ENCODE peak calls at places on chromosomes 13 and 19, in ten cellular contexts. P is ELF-1; S is IMR-90; N is A549; A is activated CD4-positive, alpha-beta T cell treated with anti-CD3 and anti-CD28 coated beads, Interleukin-2, amount 50 U/mL, for 1 hour; J is nucleus accumbens; K is NAMALWA; B is transverse colon; Z is NCI-H2029 treated with DMSO at 0.1 percent for 48 hours; D is activated T-cell treated with anti-CD3 and anti-CD28 coated beads for 4 hours. Y is an unnamed sample.

GRCh38 chr13:80224468-80224867 is 116.5 kb downstream of the SPRY2 start:
- DNase-seq in N (no peak), P (no peak), S (peak), B (no peak), D (no peak), J (no peak), K (no peak), Z (no peak), A (no peak), Y (peak)

GRCh38 chr13:110042253-110042652 is 255.9 kb upstream of the IRS2 start:
- DNase-seq in N (no peak), D (no peak), J (no peak), S (peak), B (no peak), P (no peak), K (peak), A (no peak), Z (no peak), Y (peak)

GRCh38 chr19:6223461-6224307 is 56.1 kb downstream of the MLLT1 start:
- DNase-seq in A (no peak), B (no peak), P (no peak), N (no peak), D (no peak), K (no peak), S (no peak), J (no peak), Z (no peak), Y (no peak)

GRCh38 chr19:37867831-37868230 is 38.6 kb downstream of the WDR87 start:
- DNase-seq in K (no peak), J (no peak), A (no peak), D (no peak), S (peak), B (no peak), N (no peak), Z (no peak), P (no peak), Y (peak)

GRCh38 chr19:35555301-35556005 is 8.0 kb downstream of the ATP4A start:
- DNase-seq in B (no peak), D (no peak), J (no peak), K (peak), N (peak), S (peak), P (peak), A (no peak), Z (no peak), Y (peak)

GRCh38 chr19:40143612-40144011 is 47.6 kb upstream of the MAP3K10 start:
- DNase-seq in D (peak), K (peak), J (no peak), A (peak), S (no peak), P (no peak), N (no peak), B (peak), Z (no peak), Y (peak)

GRCh38 chr13:60012503-60012902 is 151.2 kb downstream of the DIAPH3 start:
- DNase-seq in D (no peak), J (no peak), A (no peak), B (peak), K (no peak), Z (no peak), N (no peak), S (no peak), P (no peak), Y (no peak)

GRCh38 chr19:41707502-41707812 is 969 bp upstream of the CEACAM5 start:
- DNase-seq in A (no peak), J (no peak), P (no peak), D (no peak), K (no peak), S (no peak), B (peak), N (peak), Z (no peak), Y (no peak)

GRCh38 chr13:109745060-109745459 is 41.3 kb downstream of the IRS2 start:
- DNase-seq in A (no peak), D (no peak), B (no peak), Z (no peak), S (no peak), N (no peak), J (no peak), P (no peak), K (no peak), Y (no peak)

GRCh38 chr13:98977568-98978270 is at the start of gene DOCK9:
- DNase-seq in J (peak), S (peak), Z (no peak), B (peak), D (no peak), K (no peak), N (no peak), A (no peak), P (peak), Y (peak)

GRCh38 chr19:4474504-4475136 is 2.5 kb downstream of the HDGFL2 start:
- DNase-seq in Z (no peak), J (no peak), B (no peak), S (peak), D (no peak), N (peak), A (no peak), P (peak), K (peak), Y (peak)

GRCh38 chr13:22736768-22737092 is 444.0 kb upstream of the SGCG start:
- DNase-seq in N (no peak), A (no peak), P (no peak), J (no peak), D (no peak), K (no peak), Z (no peak), B (no peak), S (no peak), Y (no peak)

GRCh38 chr13:98798849-98799645 is 46.6 kb upstream of the SLC15A1 start:
- DNase-seq in J (no peak), P (no peak), N (no peak), D (no peak), Z (no peak), A (no peak), K (no peak), B (no peak), S (peak), Y (peak)

GRCh38 chr19:5536337-5536894 is 31.3 kb downstream of the TINCR start:
- DNase-seq in S (peak), A (no peak), P (peak), N (peak), B (no peak), J (no peak), K (no peak), Z (no peak), D (no peak), Y (peak)

GRCh38 chr13:113815151-113816058 is 48.5 kb downstream of the GAS6 start:
- DNase-seq in K (peak), B (no peak), D (no peak), A (no peak), P (no peak), Z (no peak), J (no peak), N (no peak), S (no peak), Y (no peak)

GRCh38 chr13:93345642-93346220 is 119.1 kb downstream of the GPC6 start:
- DNase-seq in J (no peak), N (no peak), D (no peak), B (no peak), A (no peak), K (no peak), P (no peak), Z (no peak), S (no peak), Y (peak)

GRCh38 chr13:93473441-93474270 is 247.0 kb downstream of the GPC6 start:
- DNase-seq in S (peak), K (no peak), D (no peak), A (no peak), B (no peak), N (no peak), P (no peak), Z (no peak), J (no peak), Y (no peak)

GRCh38 chr19:46844067-46844489 is 6.6 kb downstream of the AP2S1 start:
- DNase-seq in D (no peak), P (peak), K (no peak), B (no peak), Z (no peak), N (no peak), A (no peak), J (no peak), S (no peak), Y (peak)

GRCh38 chr13:111967572-111968201 is 99.3 kb upstream of the SOX1 start:
- DNase-seq in P (no peak), B (no peak), N (no peak), A (no peak), K (no peak), S (no peak), J (no peak), D (no peak), Z (no peak), Y (no peak)

GRCh38 chr19:12623361-12624031 is 12.8 kb downstream of the ZNF791 start:
- DNase-seq in P (no peak), Z (no peak), B (no peak), D (no peak), N (no peak), J (no peak), A (no peak), K (no peak), S (peak), Y (peak)

GRCh38 chr19:47991191-47991808 is 670 bp downstream of the BSPH1 start:
- DNase-seq in P (no peak), J (no peak), B (no peak), D (no peak), N (no peak), A (no peak), Z (no peak), K (no peak), S (no peak), Y (no peak)

GRCh38 chr19:49574206-49574755 is 6.1 kb downstream of the NOSIP start:
- DNase-seq in S (no peak), P (no peak), A (no peak), J (no peak), K (no peak), N (no peak), D (no peak), Z (no peak), B (no peak), Y (no peak)

GRCh38 chr19:56573914-56574313 is 6.6 kb downstream of the ZNF470 start:
- DNase-seq in B (no peak), P (no peak), Z (no peak), D (no peak), A (no peak), N (no peak), J (no peak), K (no peak), S (no peak), Y (no peak)

GRCh38 chr19:18340990-18341868 is 831 bp downstream of the PGPEP1 start:
- DNase-seq in D (peak), Z (no peak), B (peak), A (peak), P (no peak), N (no peak), S (peak), K (peak), J (no peak), Y (peak)

GRCh38 chr19:2171349-2172145 is 7.8 kb downstream of the DOT1L start:
- DNase-seq in J (no peak), B (peak), A (peak), K (peak), N (no peak), Z (no peak), P (peak), S (peak), D (peak), Y (no peak)

GRCh38 chr13:76791290-76791664 is 94.9 kb downstream of the KCTD12 start:
- DNase-seq in A (no peak), S (no peak), D (no peak), P (no peak), Z (peak), N (no peak), J (no peak), K (no peak), B (no peak), Y (no peak)

GRCh38 chr19:55289117-55289796 is 5.5 kb downstream of the BRSK1 start:
- DNase-seq in A (no peak), S (no peak), J (no peak), D (no peak), Z (no peak), K (no peak), N (no peak), B (no peak), P (peak), Y (peak)

GRCh38 chr19:23391239-23391638 is 4.0 kb downstream of the ZNF91 start:
- DNase-seq in N (no peak), K (no peak), S (no peak), J (no peak), P (no peak), A (no peak), Z (no peak), D (no peak), B (no peak), Y (no peak)

GRCh38 chr13:28001837-28002473 is 13.5 kb upstream of the URAD start:
- DNase-seq in A (no peak), N (no peak), P (no peak), K (no peak), J (no peak), S (no peak), Z (no peak), B (no peak), D (no peak), Y (no peak)

GRCh38 chr13:99062593-99062992 is 84.7 kb upstream of the DOCK9 start:
- DNase-seq in A (no peak), Z (no peak), N (no peak), D (no peak), P (no peak), K (no peak), B (no peak), J (no peak), S (peak), Y (peak)

GRCh38 chr13:73059460-73060250 is 850 bp downstream of the KLF5 start:
- DNase-seq in Z (no peak), J (no peak), D (no peak), A (peak), S (peak), P (peak), K (no peak), N (no peak), B (no peak), Y (peak)

GRCh38 chr13:91174886-91175501 is 172.5 kb upstream of the MIR17HG start:
- DNase-seq in K (no peak), N (no peak), Z (no peak), P (peak), J (no peak), A (no peak), B (no peak), S (no peak), D (no peak), Y (no peak)

GRCh38 chr19:12163841-12164240 is 945 bp downstream of the ZNF136 start:
- DNase-seq in S (peak), Z (no peak), A (no peak), P (no peak), D (no peak), N (no peak), K (peak), B (no peak), J (no peak), Y (peak)

GRCh38 chr19:38693380-38694223 is 46.2 kb downstream of the ACTN4 start:
- DNase-seq in N (peak), J (no peak), B (peak), P (peak), D (no peak), Z (no peak), A (peak), S (peak), K (no peak), Y (peak)

GRCh38 chr19:4967738-4968461 is 1.0 kb upstream of the KDM4B start:
- DNase-seq in B (no peak), K (peak), Z (no peak), J (no peak), A (no peak), N (no peak), D (no peak), P (no peak), S (no peak), Y (no peak)

GRCh38 chr19:10784257-10784656 is 51.8 kb downstream of the TMED1 start:
- DNase-seq in K (no peak), P (no peak), D (no peak), J (no peak), N (no peak), S (no peak), A (no peak), Z (no peak), B (peak), Y (no peak)

GRCh38 chr19:37654525-37654832 is 786 bp downstream of the ZFP30 start:
- DNase-seq in J (no peak), B (no peak), S (peak), K (no peak), Z (no peak), P (no peak), A (no peak), D (peak), N (peak), Y (peak)

GRCh38 chr13:75416327-75417005 is 65.5 kb downstream of the TBC1D4 start:
- DNase-seq in N (no peak), P (no peak), K (peak), D (no peak), J (no peak), A (no peak), S (no peak), Z (no peak), B (no peak), Y (no peak)

GRCh38 chr19:30167976-30168635 is 204.1 kb upstream of the ZNF536 start:
- DNase-seq in N (no peak), K (no peak), P (no peak), Z (no peak), S (no peak), A (no peak), B (no peak), D (no peak), J (no peak), Y (no peak)

GRCh38 chr19:7640803-7641202 is 3.9 kb downstream of the STXBP2 start:
- DNase-seq in J (no peak), Z (no peak), N (no peak), D (no peak), S (no peak), K (no peak), B (no peak), P (no peak), A (no peak), Y (no peak)

Y was measured in EH.